ENCODE peak calls at places on chromosomes 16 and 17, in four cellular contexts. H, V, K and S are unnamed samples.

GRCh38 chr17:59830846-59831486 is 61.8 kb downstream of the TUBD1 start:
- DNase-seq in H (no peak), V (no peak), K (no peak), S (no peak)

GRCh38 chr16:79592150-79592549 is 8.4 kb downstream of the MAF start:
- DNase-seq in V (no peak), K (no peak), H (no peak), S (no peak)

GRCh38 chr16:84507011-84507982 is 2.8 kb upstream of the MEAK7 start:
- DNase-seq in H (no peak), K (no peak), V (no peak), S (no peak)

GRCh38 chr16:89330177-89330856 is 112.8 kb downstream of the ZNF778 start:
- DNase-seq in V (peak; percentile 67), H (no peak), K (no peak), S (no peak)

GRCh38 chr16:19689342-19689741 is 28.7 kb downstream of the KNOP1 start:
- DNase-seq in K (no peak), H (no peak), V (no peak), S (no peak)

GRCh38 chr16:23952128-23953041 is 116.6 kb downstream of the PRKCB start:
- DNase-seq in H (no peak), K (peak; percentile 19), V (no peak), S (peak; percentile 47)

GRCh38 chr16:57600048-57600835 is 28.2 kb upstream of the ADGRG1 start:
- DNase-seq in H (no peak), K (peak; percentile 16), V (peak; percentile 65), S (peak; percentile 46)

GRCh38 chr16:16096161-16096857 is 127.0 kb downstream of the ABCC6 start:
- DNase-seq in V (no peak), K (no peak), H (no peak), S (no peak)

GRCh38 chr17:33014751-33015150 is 23.1 kb downstream of the SPACA3 start:
- DNase-seq in K (no peak), V (no peak), H (no peak), S (no peak)

GRCh38 chr16:68910051-68910450 is 66.7 kb downstream of the TANGO6 start:
- DNase-seq in V (no peak), H (no peak), K (peak; percentile 73), S (no peak)

GRCh38 chr16:28192811-28193529 is 18.8 kb downstream of the XPO6 start:
- DNase-seq in V (no peak), K (no peak), H (peak; percentile 55), S (no peak)

GRCh38 chr17:35801583-35802224 is 6.3 kb upstream of the MMP28 start:
- DNase-seq in V (no peak), H (no peak), K (peak; percentile 78), S (peak; percentile 89)

GRCh38 chr17:74851612-74852236 is 8.0 kb downstream of the GRIN2C start:
- DNase-seq in V (no peak), H (no peak), K (peak; percentile 26), S (no peak)

GRCh38 chr17:40113110-40113960 is 8.4 kb upstream of the MSL1 start:
- DNase-seq in V (peak; percentile 98), H (peak; percentile 85), K (peak; percentile 94), S (peak; percentile 98)

GRCh38 chr16:9948933-9949332 is 233.3 kb downstream of the GRIN2A start:
- DNase-seq in V (no peak), K (no peak), H (no peak), S (no peak)

GRCh38 chr17:79086609-79087427 is 12.2 kb downstream of the ENGASE start:
- DNase-seq in V (no peak), H (no peak), K (no peak), S (no peak)

GRCh38 chr16:89956511-89957213 is 8.1 kb downstream of the DEF8 start:
- DNase-seq in H (no peak), K (no peak), V (no peak), S (no peak)

GRCh38 chr17:31696184-31696602 is 162.9 kb downstream of the COPRS start:
- DNase-seq in H (no peak), V (no peak), K (no peak), S (peak; percentile 97)

GRCh38 chr16:77618011-77618410 is 104.3 kb upstream of the NUDT7 start:
- DNase-seq in K (no peak), V (no peak), H (no peak), S (no peak)

GRCh38 chr17:49213803-49214202 is 3.3 kb downstream of the ABI3 start:
- DNase-seq in V (no peak), K (no peak), H (no peak), S (no peak)

GRCh38 chr17:1186214-1186820 is 6.5 kb upstream of the ABR start:
- DNase-seq in V (no peak), K (no peak), H (no peak), S (no peak)

GRCh38 chr17:40303009-40303657 is 5.8 kb upstream of the RARA start:
- DNase-seq in H (no peak), V (peak; percentile 69), K (peak; percentile 90), S (peak; percentile 81)

GRCh38 chr16:85296859-85297698 is 184.8 kb upstream of the CIBAR2 start:
- DNase-seq in H (peak; percentile 27), V (peak; percentile 75), K (peak; percentile 24), S (peak; percentile 43)

GRCh38 chr16:48916566-48916965 is 306.6 kb upstream of the N4BP1 start:
- DNase-seq in H (no peak), K (no peak), V (no peak), S (peak; percentile 89)

GRCh38 chr17:77432791-77433190 is 292.0 kb downstream of the SEC14L1 start:
- DNase-seq in H (no peak), V (no peak), K (no peak), S (no peak)